ENCODE peak calls at places on chromosome 18, in four cellular contexts. D, X, G and P are unnamed samples.

GRCh38 chr18:70337139-70337972 is 48.5 kb downstream of the SOCS6 start:
- DNase-seq in D (peak; percentile 96), X (peak; percentile 49), G (peak; percentile 86), P (no peak)

GRCh38 chr18:23593720-23594119 is 7.4 kb upstream of the NPC1 start:
- DNase-seq in D (no peak), X (no peak), G (peak; percentile 96), P (no peak)

GRCh38 chr18:48825101-48825745 is 125.5 kb downstream of the SMAD7 start:
- DNase-seq in D (no peak), X (no peak), G (no peak), P (no peak)

GRCh38 chr18:621181-621580 is 24.4 kb downstream of the CLUL1 start:
- DNase-seq in D (no peak), X (no peak), G (peak; percentile 76), P (no peak)

GRCh38 chr18:74266161-74266560 is 25.6 kb downstream of the CYB5A start:
- DNase-seq in D (no peak), X (no peak), G (peak; percentile 54), P (no peak)

GRCh38 chr18:43279015-43279758 is 1.9 kb upstream of the SYT4 start:
- DNase-seq in D (peak; percentile 96), X (no peak), G (no peak), P (no peak)

GRCh38 chr18:78739843-78740677 is 239.6 kb upstream of the SALL3 start:
- DNase-seq in D (no peak), X (no peak), G (no peak), P (no peak)

GRCh38 chr18:3209859-3210569 is 9.8 kb downstream of the MYOM1 start:
- DNase-seq in D (no peak), X (no peak), G (peak; percentile 4), P (no peak)

GRCh38 chr18:67135981-67136380 is 380.5 kb downstream of the DSEL start:
- DNase-seq in D (no peak), X (no peak), G (no peak), P (no peak)

GRCh38 chr18:48529796-48530195 is 9.0 kb upstream of the CTIF start:
- DNase-seq in D (peak; percentile 82), X (no peak), G (peak; percentile 79), P (no peak)

GRCh38 chr18:596288-596881 is 403 bp upstream of the CLUL1 start:
- DNase-seq in D (peak; percentile 87), X (peak; percentile 56), G (no peak), P (no peak)

GRCh38 chr18:76859474-76860339 is 37.4 kb downstream of the ZNF236 start:
- DNase-seq in D (no peak), X (no peak), G (no peak), P (peak; percentile 6)

GRCh38 chr18:43482600-43482999 is 205.3 kb upstream of the SYT4 start:
- DNase-seq in D (no peak), X (no peak), G (no peak), P (no peak)

GRCh38 chr18:2955966-2956521 is 56.9 kb downstream of the LPIN2 start:
- DNase-seq in D (no peak), X (no peak), G (no peak), P (no peak)

GRCh38 chr18:13464432-13465125 is 246.0 kb downstream of the LDLRAD4 start:
- DNase-seq in D (no peak), X (no peak), G (no peak), P (peak; percentile 58)

GRCh38 chr18:46281185-46282176 is 177.3 kb downstream of the HAUS1 start:
- DNase-seq in D (peak; percentile 89), X (peak; percentile 59), G (peak; percentile 78), P (peak; percentile 52)

GRCh38 chr18:35029770-35030169 is 11.4 kb upstream of the MAPRE2 start:
- DNase-seq in D (no peak), X (no peak), G (no peak), P (no peak)

GRCh38 chr18:23135679-23136325 is 517 bp downstream of the CABLES1 start:
- DNase-seq in D (peak; percentile 44), X (peak; percentile 16), G (peak; percentile 47), P (peak; percentile 4)

GRCh38 chr18:65091737-65092329 is 659.0 kb upstream of the CDH7 start:
- DNase-seq in D (peak; percentile 71), X (no peak), G (no peak), P (no peak)

GRCh38 chr18:31450409-31450808 is 2.9 kb downstream of the DSG3 start:
- DNase-seq in D (no peak), X (no peak), G (no peak), P (no peak)

GRCh38 chr18:67380867-67381266 is 135.7 kb downstream of the DSEL start:
- DNase-seq in D (no peak), X (no peak), G (no peak), P (no peak)

GRCh38 chr18:2441544-2441943 is 129.8 kb downstream of the METTL4 start:
- DNase-seq in D (no peak), X (no peak), G (peak; percentile 40), P (no peak)

GRCh38 chr18:8627107-8627472 is 17.9 kb downstream of the RAB12 start:
- DNase-seq in D (no peak), X (no peak), G (no peak), P (no peak)

GRCh38 chr18:48765053-48765452 is 185.7 kb downstream of the SMAD7 start:
- DNase-seq in D (no peak), X (no peak), G (no peak), P (no peak)

GRCh38 chr18:30987479-30988241 is 54.9 kb downstream of the DSC3 start:
- DNase-seq in D (no peak), X (peak; percentile 61), G (no peak), P (no peak)

GRCh38 chr18:58632557-58632956 is 3.7 kb upstream of the ALPK2 start:
- DNase-seq in D (no peak), X (no peak), G (no peak), P (no peak)